ENCODE peak calls at places on chromosomes 13 and 19, in five cellular contexts. B is suprapubic skin; R is GM23338; S is CD8-positive, alpha-beta T cell; G is left ventricle myocardium inferior. D is an unnamed sample.

GRCh38 chr13:91618315-91618714 is 219.9 kb downstream of the GPC5 start:
- DNase-seq in R (no peak), G (no peak), B (no peak), S (no peak), D (no peak)

GRCh38 chr19:3983936-3984583 is 1.2 kb downstream of the EEF2 start:
- DNase-seq in R (no peak), S (no peak), B (peak; percentile 78), G (no peak), D (no peak)

GRCh38 chr13:24511019-24511823 is 1.4 kb downstream of the PARP4 start:
- DNase-seq in S (peak; percentile 36), R (peak; percentile 33), B (no peak), G (no peak), D (peak; percentile 73)

GRCh38 chr13:106990594-106990993 is 422.7 kb upstream of the ARGLU1 start:
- DNase-seq in B (no peak), S (no peak), R (no peak), G (no peak), D (no peak)

GRCh38 chr19:17075860-17076538 is 422 bp downstream of the MYO9B start:
- DNase-seq in R (peak; percentile 82), G (peak; percentile 36), S (peak; percentile 53), B (peak; percentile 80), D (no peak)

GRCh38 chr19:3698386-3698950 is 1.8 kb downstream of the PIP5K1C start:
- DNase-seq in R (no peak), B (no peak), S (no peak), G (no peak), D (no peak)

GRCh38 chr19:38944981-38945506 is 14.3 kb downstream of the MRPS12 start:
- DNase-seq in B (no peak), R (peak; percentile 35), G (no peak), S (peak; percentile 12), D (no peak)

GRCh38 chr19:9352505-9352904 is 10.3 kb upstream of the ZNF177 start:
- DNase-seq in B (no peak), S (no peak), G (no peak), R (no peak), D (no peak)

GRCh38 chr19:39448271-39448670 is 2.9 kb downstream of the SUPT5H start:
- DNase-seq in B (no peak), S (no peak), G (no peak), R (no peak), D (peak; percentile 68)

GRCh38 chr13:74487091-74487722 is 353.0 kb upstream of the KLF12 start:
- DNase-seq in B (no peak), G (no peak), S (no peak), R (no peak), D (no peak)

GRCh38 chr19:55642153-55643002 is 1.1 kb upstream of the ZNF581 start:
- DNase-seq in S (peak; percentile 30), G (no peak), B (no peak), R (no peak), D (no peak)

GRCh38 chr13:114096031-114096485 is 36.4 kb downstream of the RASA3 start:
- DNase-seq in B (peak; percentile 49), R (no peak), G (no peak), S (no peak), D (no peak)
- H3K4me1 ChIP-seq in B (peaks cover 22% of the 10 kb centered on the region), R (no peaks in the 10 kb centered on the region), G (peaks cover 27% of the 10 kb centered on the region), S (peaks cover 60% of the 10 kb centered on the region), D (no peaks in the 10 kb centered on the region)

GRCh38 chr13:27959976-27960361 is 9.1 kb downstream of the CDX2 start:
- DNase-seq in B (no peak), G (no peak), S (no peak), R (no peak), D (no peak)
- H3K4me1 ChIP-seq in B (peaks cover 19% of the 10 kb centered on the region), G (peaks cover 21% of the 10 kb centered on the region), S (peaks cover 5% of the 10 kb centered on the region), R (peaks cover 36% of the 10 kb centered on the region), D (no peaks in the 10 kb centered on the region)

DNA sequence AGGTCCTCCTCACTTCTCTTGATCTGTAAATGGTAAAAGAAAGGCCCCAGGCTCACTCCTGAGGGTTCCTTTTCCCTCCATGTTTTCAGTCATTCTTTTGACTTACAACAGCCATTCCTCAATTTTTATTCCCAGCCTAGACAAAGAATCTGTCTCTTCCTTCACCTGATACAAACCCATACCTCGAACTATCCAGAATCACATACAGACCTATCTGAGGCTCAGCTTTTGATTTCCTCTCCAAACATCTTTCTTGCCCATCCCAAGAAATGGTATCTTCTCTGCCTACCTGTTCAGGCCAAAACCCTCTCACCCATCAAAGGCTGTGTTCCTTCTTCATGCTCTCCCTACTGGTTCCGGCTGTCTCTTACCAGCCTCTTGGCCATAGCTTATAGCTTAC is 2.2 kb downstream of the CHMP2A start:
- DNase-seq in R (no peak), G (no peak), B (no peak), S (no peak), D (no peak)
- H3K4me1 ChIP-seq in R (peaks cover 16% of the 10 kb centered on the region), G (peaks cover 51% of the 10 kb centered on the region), B (peaks cover 41% of the 10 kb centered on the region), S (peaks cover 29% of the 10 kb centered on the region), D (no peaks in the 10 kb centered on the region)

GRCh38 chr13:78611040-78611439 is 7.7 kb upstream of the POU4F1 start:
- DNase-seq in S (no peak), B (no peak), R (no peak), G (no peak), D (no peak)
- H3K4me1 ChIP-seq in S (peaks cover 26% of the 10 kb centered on the region), B (peaks cover 33% of the 10 kb centered on the region), R (peaks cover 37% of the 10 kb centered on the region), G (peaks cover 37% of the 10 kb centered on the region), D (no peaks in the 10 kb centered on the region)

GRCh38 chr19:800360-801029 is 3.2 kb downstream of the PTBP1 start:
- DNase-seq in B (no peak), R (no peak), G (no peak), S (peak; percentile 8), D (no peak)
- H3K4me1 ChIP-seq in B (peaks cover 63% of the 10 kb centered on the region), R (peaks cover 30% of the 10 kb centered on the region), G (peaks cover 88% of the 10 kb centered on the region), S (peaks cover 53% of the 10 kb centered on the region), D (peaks cover 4% of the 10 kb centered on the region)

GRCh38 chr13:40613954-40614353 is 52.5 kb downstream of the FOXO1 start:
- DNase-seq in B (no peak), S (no peak), G (no peak), R (no peak), D (no peak)
- H3K4me1 ChIP-seq in B (peaks cover 36% of the 10 kb centered on the region), S (peaks cover 97% of the 10 kb centered on the region), G (peaks cover 98% of the 10 kb centered on the region), R (peaks cover 89% of the 10 kb centered on the region), D (peaks cover 19% of the 10 kb centered on the region)

GRCh38 chr19:1213391-1214286 is 8.1 kb downstream of the STK11 start:
- DNase-seq in G (peak; percentile 60), R (no peak), B (peak; percentile 84), S (peak; percentile 35), D (peak; percentile 94)
- H3K4me1 ChIP-seq in G (peaks cover 100% of the 10 kb centered on the region), R (peaks cover 19% of the 10 kb centered on the region), B (peaks cover 89% of the 10 kb centered on the region), S (peaks cover 27% of the 10 kb centered on the region), D (peaks cover 24% of the 10 kb centered on the region)